ENCODE peak calls at places on chromosomes 7 and 10, in six cellular contexts. W is GM12878, C is K562, G is HCT116, R is SK-N-SH, H is HepG2. Z is an unnamed sample.

GRCh38 chr10:5584895-5585516 is 60.2 kb downstream of the CALML3 start:
- DNase-seq in C (no peak), W (peak), R (no peak), H (peak), G (peak), Z (no peak)

GRCh38 chr10:33134011-33134751 is 176.2 kb upstream of the ITGB1 start:
- DNase-seq in W (peak), C (no peak), G (peak), H (peak), R (no peak), Z (no peak)

GRCh38 chr10:69087600-69088470 is at the start of gene SRGN:
- DNase-seq in G (no peak), C (peak), R (no peak), H (no peak), W (peak), Z (peak)

GRCh38 chr7:137093198-137093597 is 224.7 kb downstream of the CHRM2 start:
- DNase-seq in W (no peak), H (no peak), C (no peak), R (no peak), G (no peak), Z (no peak)

GRCh38 chr10:80506836-80507483 is 30.7 kb upstream of the SH2D4B start:
- DNase-seq in H (no peak), G (no peak), C (no peak), R (no peak), W (no peak), Z (no peak)

GRCh38 chr7:107043916-107044346 is 574 bp upstream of the PRKAR2B start:
- DNase-seq in W (no peak), R (no peak), H (no peak), C (no peak), G (no peak), Z (no peak)

GRCh38 chr10:69446650-69447151 is 4.6 kb upstream of the TSPAN15 start:
- DNase-seq in R (no peak), G (peak), H (peak), W (no peak), C (peak), Z (peak)

GRCh38 chr7:129351320-129351719 is 82.9 kb upstream of the STRIP2 start:
- DNase-seq in R (no peak), C (no peak), W (no peak), G (no peak), H (no peak), Z (no peak)

GRCh38 chr7:156764016-156764669 is 123.6 kb downstream of the RNF32 start:
- DNase-seq in W (no peak), H (peak), C (peak), R (peak), G (peak), Z (peak)

GRCh38 chr10:111830360-111830759 is 353.2 kb downstream of the GPAM start:
- DNase-seq in G (no peak), C (no peak), W (no peak), R (no peak), H (no peak), Z (no peak)

GRCh38 chr7:48035967-48036478 is 680 bp downstream of the C7orf57 start:
- DNase-seq in R (peak), H (no peak), C (no peak), W (no peak), G (no peak), Z (peak)

GRCh38 chr10:43892062-43892765 is 243.5 kb upstream of the ZNF32 start:
- DNase-seq in W (no peak), C (no peak), R (no peak), G (no peak), H (no peak), Z (no peak)

GRCh38 chr10:43221419-43222293 is 45.2 kb downstream of the RASGEF1A start:
- DNase-seq in W (no peak), H (peak), G (no peak), C (peak), R (no peak), Z (peak)

GRCh38 chr10:4812952-4813351 is 13.1 kb upstream of the AKR1E2 start:
- DNase-seq in H (peak), W (no peak), R (no peak), C (peak), G (peak), Z (no peak)

GRCh38 chr10:80429521-80429966 is 21.2 kb downstream of the PRXL2A start:
- DNase-seq in G (peak), W (no peak), H (no peak), C (no peak), R (no peak), Z (no peak)

GRCh38 chr7:96589038-96589437 is 120.6 kb downstream of the SEM1 start:
- DNase-seq in R (no peak), H (no peak), C (no peak), W (no peak), G (no peak), Z (no peak)

GRCh38 chr10:3554121-3554522 is 230.9 kb downstream of the KLF6 start:
- DNase-seq in H (no peak), C (no peak), G (no peak), R (no peak), W (no peak), Z (no peak)

GRCh38 chr10:49382226-49382625 is 13.7 kb downstream of the DRGX start:
- DNase-seq in R (no peak), H (no peak), W (no peak), C (no peak), G (no peak), Z (no peak)

GRCh38 chr7:7795736-7796135 is 77.3 kb upstream of the RPA3 start:
- DNase-seq in H (peak), W (no peak), R (no peak), C (no peak), G (peak), Z (no peak)

GRCh38 chr7:75596727-75597614 is 104.9 kb downstream of the SPDYE5 start:
- DNase-seq in C (peak), H (no peak), G (no peak), W (peak), R (no peak), Z (no peak)
- TF ChIP-seq JUND in C (peak), H (no peak), G (no peak), W (no peak), R (peak), Z (no peak)

GRCh38 chr10:110034596-110034995 is 26.8 kb downstream of the ADD3 start:
- DNase-seq in H (no peak), R (no peak), C (no peak), W (no peak), G (no peak), Z (no peak)
- TF ChIP-seq JUND in H (no peak), R (no peak), C (no peak), W (no peak), G (no peak), Z (no peak)

GRCh38 chr7:22002731-22003130 is 57.0 kb upstream of the CDCA7L start:
- DNase-seq in W (no peak), H (no peak), C (no peak), G (no peak), R (no peak), Z (no peak)

GRCh38 chr7:22008683-22009082 is 63.0 kb upstream of the CDCA7L start:
- DNase-seq in W (no peak), R (no peak), H (no peak), G (no peak), C (no peak), Z (no peak)

GRCh38 chr7:22001345-22002004 is 55.8 kb upstream of the CDCA7L start:
- DNase-seq in H (peak), G (peak), W (peak), C (peak), R (peak), Z (peak)

GRCh38 chr7:22008011-22008410 is 62.3 kb upstream of the CDCA7L start:
- DNase-seq in C (no peak), W (no peak), H (no peak), G (no peak), R (no peak), Z (no peak)

GRCh38 chr7:22005151-22005550 is 59.5 kb upstream of the CDCA7L start:
- DNase-seq in C (no peak), H (no peak), G (no peak), W (no peak), R (no peak), Z (peak)
- TF ChIP-seq JUND in C (no peak), H (no peak), G (no peak), W (no peak), R (no peak), Z (no peak)

GRCh38 chr7:150439926-150440325 is 10.5 kb upstream of the GIMAP8 start:
- DNase-seq in W (no peak), G (no peak), C (no peak), R (no peak), H (no peak), Z (no peak)
- TF ChIP-seq JUND in W (no peak), G (no peak), C (no peak), R (no peak), H (no peak), Z (no peak)

GRCh38 chr10:94115725-94116124 is 122.0 kb downstream of the PLCE1 start:
- DNase-seq in R (no peak), C (no peak), G (peak), H (no peak), W (no peak), Z (no peak)
- TF ChIP-seq JUND in R (no peak), C (no peak), G (peak), H (no peak), W (no peak), Z (no peak)

GRCh38 chr10:72250666-72251065 is 23.1 kb upstream of the DDIT4 start:
- DNase-seq in R (no peak), G (no peak), W (no peak), H (no peak), C (peak), Z (no peak)
- TF ChIP-seq JUND in R (no peak), G (no peak), W (no peak), H (no peak), C (no peak), Z (no peak)

GRCh38 chr7:27099224-27099838 is 3.2 kb downstream of the HOXA2 start:
- DNase-seq in C (no peak), R (no peak), H (no peak), G (no peak), W (no peak), Z (no peak)

GRCh38 chr7:27099839-27100225 is 2.7 kb downstream of the HOXA2 start:
- DNase-seq in R (no peak), H (no peak), W (no peak), G (no peak), C (no peak), Z (no peak)

GRCh38 chr7:27101906-27102577 is 441 bp downstream of the HOXA2 start:
- DNase-seq in C (no peak), H (no peak), R (no peak), W (no peak), G (no peak), Z (no peak)

GRCh38 chr7:27101188-27101905 is 1.1 kb downstream of the HOXA2 start:
- DNase-seq in R (peak), H (no peak), C (no peak), W (no peak), G (no peak), Z (no peak)

DNA sequence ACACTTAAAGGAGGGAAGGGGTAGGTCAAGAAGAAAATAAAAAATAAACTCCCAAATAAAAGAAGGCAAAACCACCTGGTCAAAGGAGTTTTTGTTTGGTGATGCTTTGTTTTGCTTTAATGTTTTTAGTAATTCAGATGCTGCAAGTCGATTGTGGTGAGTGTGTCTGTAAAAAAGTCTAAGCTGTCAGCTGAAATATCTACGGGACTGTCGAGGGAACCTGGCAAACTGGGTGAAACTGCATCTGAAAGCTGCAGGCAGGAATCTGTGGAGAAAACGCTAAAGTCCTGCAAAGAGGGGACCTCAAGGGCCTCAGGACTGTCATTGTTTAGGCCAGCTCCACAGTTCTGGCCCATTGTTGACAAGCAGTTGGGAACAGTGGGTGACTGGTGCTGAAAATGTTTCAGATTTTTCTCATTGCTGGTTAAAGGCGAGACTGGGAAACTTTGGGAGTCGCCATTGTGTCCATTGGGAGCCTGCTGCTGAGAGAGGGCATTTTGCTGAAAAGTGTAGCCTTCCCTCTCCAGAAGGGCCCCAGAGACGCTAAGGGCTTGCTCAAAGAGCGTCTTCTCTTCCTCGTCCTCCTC is 1.8 kb downstream of the HOXA2 start:
- DNase-seq in G (no peak), C (no peak), H (no peak), R (no peak), W (no peak), Z (no peak)
- TF ChIP-seq JUND in G (no peak), C (no peak), H (no peak), R (no peak), W (no peak), Z (no peak)